ENCODE peak calls at places on chromosomes 1 and 21, in nine cellular contexts. One of them, this sample, is unnamed.

GRCh38 chr1:19328486-19328885 is 16.4 kb downstream of the SLC66A1 start:
- DNase-seq in fibroblast of lung: no peak
- DNase-seq in Peyer's patch: no peak
- DNase-seq in DND-41: no peak
- DNase-seq in heart left ventricle: no peak
- DNase-seq in IMR-90: no peak
- DNase-seq in CD8-positive, alpha-beta T cell: no peak
- DNase-seq in mesenchymal stem cell: no peak
- DNase-seq in colonic mucosa: no peak
- DNase-seq in this sample: no peak

GRCh38 chr21:29441651-29442050 is 142.9 kb downstream of the BACH1 start:
- DNase-seq in fibroblast of lung: peak; percentile 22
- DNase-seq in IMR-90: no peak
- DNase-seq in colonic mucosa: no peak
- DNase-seq in Peyer's patch: no peak
- DNase-seq in heart left ventricle: no peak
- DNase-seq in CD8-positive, alpha-beta T cell: no peak
- DNase-seq in mesenchymal stem cell: no peak
- DNase-seq in DND-41: no peak
- DNase-seq in this sample: no peak

GRCh38 chr1:29698033-29698432 is 461.7 kb downstream of the PTPRU start:
- DNase-seq in IMR-90: peak; percentile 59
- DNase-seq in mesenchymal stem cell: peak; percentile 60
- DNase-seq in DND-41: peak; percentile 7
- DNase-seq in CD8-positive, alpha-beta T cell: no peak
- DNase-seq in colonic mucosa: peak; percentile 23
- DNase-seq in Peyer's patch: no peak
- DNase-seq in heart left ventricle: no peak
- DNase-seq in fibroblast of lung: peak; percentile 75
- DNase-seq in this sample: peak; percentile 43

GRCh38 chr1:27576846-27577245 is 27.1 kb downstream of the AHDC1 start:
- DNase-seq in mesenchymal stem cell: peak; percentile 28
- DNase-seq in fibroblast of lung: no peak
- DNase-seq in DND-41: no peak
- DNase-seq in CD8-positive, alpha-beta T cell: no peak
- DNase-seq in IMR-90: no peak
- DNase-seq in Peyer's patch: no peak
- DNase-seq in colonic mucosa: no peak
- DNase-seq in heart left ventricle: no peak
- DNase-seq in this sample: no peak

GRCh38 chr1:228163776-228164534 is 1.6 kb upstream of the IBA57 start:
- DNase-seq in CD8-positive, alpha-beta T cell: no peak
- DNase-seq in mesenchymal stem cell: no peak
- DNase-seq in colonic mucosa: no peak
- DNase-seq in heart left ventricle: no peak
- DNase-seq in fibroblast of lung: no peak
- DNase-seq in DND-41: no peak
- DNase-seq in Peyer's patch: no peak
- DNase-seq in IMR-90: no peak
- DNase-seq in this sample: no peak

GRCh38 chr1:52159033-52159789 is 17.3 kb downstream of the ZFYVE9 start:
- DNase-seq in fibroblast of lung: peak; percentile 60
- DNase-seq in heart left ventricle: no peak
- DNase-seq in CD8-positive, alpha-beta T cell: no peak
- DNase-seq in colonic mucosa: no peak
- DNase-seq in Peyer's patch: no peak
- DNase-seq in IMR-90: peak; percentile 36
- DNase-seq in mesenchymal stem cell: no peak
- DNase-seq in DND-41: no peak
- DNase-seq in this sample: no peak

GRCh38 chr1:10152709-10153284 is 57.6 kb upstream of the KIF1B start:
- DNase-seq in colonic mucosa: peak; percentile 66
- DNase-seq in fibroblast of lung: peak; percentile 38
- DNase-seq in mesenchymal stem cell: peak; percentile 48
- DNase-seq in CD8-positive, alpha-beta T cell: no peak
- DNase-seq in IMR-90: peak; percentile 48
- DNase-seq in DND-41: peak; percentile 59
- DNase-seq in heart left ventricle: peak; percentile 34
- DNase-seq in Peyer's patch: no peak
- DNase-seq in this sample: peak; percentile 78

GRCh38 chr1:116852910-116853309 is 56.8 kb upstream of the PTGFRN start:
- DNase-seq in heart left ventricle: no peak
- DNase-seq in IMR-90: no peak
- DNase-seq in DND-41: no peak
- DNase-seq in colonic mucosa: no peak
- DNase-seq in CD8-positive, alpha-beta T cell: no peak
- DNase-seq in fibroblast of lung: peak; percentile 82
- DNase-seq in Peyer's patch: no peak
- DNase-seq in mesenchymal stem cell: peak; percentile 55
- DNase-seq in this sample: no peak

GRCh38 chr1:226441629-226442028 is 33.7 kb upstream of the PARP1 start:
- DNase-seq in heart left ventricle: no peak
- DNase-seq in colonic mucosa: no peak
- DNase-seq in mesenchymal stem cell: no peak
- DNase-seq in DND-41: no peak
- DNase-seq in Peyer's patch: no peak
- DNase-seq in IMR-90: no peak
- DNase-seq in CD8-positive, alpha-beta T cell: no peak
- DNase-seq in fibroblast of lung: no peak
- DNase-seq in this sample: no peak

GRCh38 chr21:14889080-14889805 is 175.6 kb downstream of the NRIP1 start:
- DNase-seq in Peyer's patch: no peak
- DNase-seq in CD8-positive, alpha-beta T cell: no peak
- DNase-seq in fibroblast of lung: peak; percentile 80
- DNase-seq in IMR-90: peak; percentile 71
- DNase-seq in mesenchymal stem cell: peak; percentile 54
- DNase-seq in heart left ventricle: no peak
- DNase-seq in DND-41: no peak
- DNase-seq in colonic mucosa: peak; percentile 44
- DNase-seq in this sample: no peak

GRCh38 chr1:37797750-37798345 is 4.2 kb downstream of the MANEAL start:
- DNase-seq in fibroblast of lung: peak; percentile 77
- DNase-seq in colonic mucosa: no peak
- DNase-seq in heart left ventricle: no peak
- DNase-seq in IMR-90: peak; percentile 74
- DNase-seq in CD8-positive, alpha-beta T cell: no peak
- DNase-seq in DND-41: no peak
- DNase-seq in Peyer's patch: no peak
- DNase-seq in mesenchymal stem cell: peak; percentile 54
- DNase-seq in this sample: no peak

GRCh38 chr1:210558302-210558701 is 229.6 kb downstream of the HHAT start:
- DNase-seq in CD8-positive, alpha-beta T cell: no peak
- DNase-seq in mesenchymal stem cell: peak; percentile 15
- DNase-seq in DND-41: no peak
- DNase-seq in IMR-90: peak; percentile 4
- DNase-seq in heart left ventricle: peak; percentile 38
- DNase-seq in fibroblast of lung: peak; percentile 51
- DNase-seq in Peyer's patch: no peak
- DNase-seq in colonic mucosa: no peak
- DNase-seq in this sample: no peak

GRCh38 chr1:193241132-193241827 is 54.9 kb upstream of the B3GALT2 start:
- DNase-seq in DND-41: no peak
- DNase-seq in CD8-positive, alpha-beta T cell: no peak
- DNase-seq in heart left ventricle: no peak
- DNase-seq in fibroblast of lung: no peak
- DNase-seq in IMR-90: no peak
- DNase-seq in Peyer's patch: no peak
- DNase-seq in mesenchymal stem cell: no peak
- DNase-seq in colonic mucosa: no peak
- DNase-seq in this sample: no peak

GRCh38 chr1:36161656-36162531 is 5.9 kb downstream of the MAP7D1 start:
- DNase-seq in CD8-positive, alpha-beta T cell: no peak
- DNase-seq in Peyer's patch: peak; percentile 77
- DNase-seq in DND-41: peak; percentile 48
- DNase-seq in fibroblast of lung: peak; percentile 64
- DNase-seq in mesenchymal stem cell: peak; percentile 57
- DNase-seq in colonic mucosa: no peak
- DNase-seq in heart left ventricle: no peak
- DNase-seq in IMR-90: no peak
- DNase-seq in this sample: peak; percentile 88

GRCh38 chr1:244444854-244445253 is 6.9 kb downstream of the ADSS2 start:
- DNase-seq in fibroblast of lung: peak; percentile 20
- DNase-seq in CD8-positive, alpha-beta T cell: no peak
- DNase-seq in DND-41: no peak
- DNase-seq in IMR-90: no peak
- DNase-seq in mesenchymal stem cell: peak; percentile 24
- DNase-seq in heart left ventricle: no peak
- DNase-seq in colonic mucosa: no peak
- DNase-seq in Peyer's patch: no peak
- DNase-seq in this sample: no peak

GRCh38 chr1:184947497-184948256 is 26.6 kb downstream of the NIBAN1 start:
- DNase-seq in IMR-90: no peak
- DNase-seq in mesenchymal stem cell: no peak
- DNase-seq in DND-41: no peak
- DNase-seq in CD8-positive, alpha-beta T cell: no peak
- DNase-seq in colonic mucosa: no peak
- DNase-seq in heart left ventricle: no peak
- DNase-seq in fibroblast of lung: no peak
- DNase-seq in Peyer's patch: no peak
- DNase-seq in this sample: no peak

GRCh38 chr1:48019714-48020315 is 22.6 kb upstream of the TRABD2B start:
- DNase-seq in heart left ventricle: peak; percentile 60
- DNase-seq in DND-41: no peak
- DNase-seq in Peyer's patch: no peak
- DNase-seq in fibroblast of lung: no peak
- DNase-seq in IMR-90: no peak
- DNase-seq in colonic mucosa: peak; percentile 26
- DNase-seq in CD8-positive, alpha-beta T cell: no peak
- DNase-seq in mesenchymal stem cell: no peak
- DNase-seq in this sample: no peak

GRCh38 chr1:209876091-209876800 is 48.5 kb downstream of the UTP25 start:
- DNase-seq in colonic mucosa: no peak
- DNase-seq in Peyer's patch: no peak
- DNase-seq in IMR-90: no peak
- DNase-seq in mesenchymal stem cell: no peak
- DNase-seq in CD8-positive, alpha-beta T cell: no peak
- DNase-seq in DND-41: no peak
- DNase-seq in fibroblast of lung: peak; percentile 49
- DNase-seq in heart left ventricle: no peak
- DNase-seq in this sample: no peak

GRCh38 chr1:80892452-80892995 is 908.2 kb upstream of the ADGRL2 start:
- DNase-seq in mesenchymal stem cell: peak; percentile 45
- DNase-seq in Peyer's patch: no peak
- DNase-seq in colonic mucosa: no peak
- DNase-seq in DND-41: no peak
- DNase-seq in heart left ventricle: no peak
- DNase-seq in CD8-positive, alpha-beta T cell: no peak
- DNase-seq in fibroblast of lung: no peak
- DNase-seq in IMR-90: peak; percentile 4
- DNase-seq in this sample: no peak

GRCh38 chr1:14020006-14020405 is 320.0 kb downstream of the PRDM2 start:
- DNase-seq in IMR-90: no peak
- DNase-seq in colonic mucosa: no peak
- DNase-seq in CD8-positive, alpha-beta T cell: no peak
- DNase-seq in heart left ventricle: no peak
- DNase-seq in mesenchymal stem cell: no peak
- DNase-seq in DND-41: no peak
- DNase-seq in Peyer's patch: no peak
- DNase-seq in fibroblast of lung: no peak
- DNase-seq in this sample: no peak

GRCh38 chr1:234093741-234094140 is 189.3 kb downstream of the SLC35F3 start:
- DNase-seq in IMR-90: no peak
- DNase-seq in DND-41: no peak
- DNase-seq in heart left ventricle: peak; percentile 25
- DNase-seq in Peyer's patch: no peak
- DNase-seq in CD8-positive, alpha-beta T cell: no peak
- DNase-seq in colonic mucosa: no peak
- DNase-seq in fibroblast of lung: peak; percentile 9
- DNase-seq in mesenchymal stem cell: no peak
- DNase-seq in this sample: no peak
- H3K27ac ChIP-seq in IMR-90: no peak overlapping the region
- H3K27ac ChIP-seq in DND-41: no peak overlapping the region
- H3K27ac ChIP-seq in heart left ventricle: no peak overlapping the region
- H3K27ac ChIP-seq in Peyer's patch: no peak overlapping the region
- H3K27ac ChIP-seq in CD8-positive, alpha-beta T cell: no peak overlapping the region
- H3K27ac ChIP-seq in colonic mucosa: no peak overlapping the region
- H3K27ac ChIP-seq in fibroblast of lung: no peak overlapping the region
- H3K27ac ChIP-seq in mesenchymal stem cell: no peak overlapping the region
- H3K27ac ChIP-seq in this sample: no peak overlapping the region

GRCh38 chr1:78383923-78384322 is 106.9 kb upstream of the PTGFR start:
- DNase-seq in DND-41: no peak
- DNase-seq in Peyer's patch: no peak
- DNase-seq in fibroblast of lung: no peak
- DNase-seq in colonic mucosa: no peak
- DNase-seq in mesenchymal stem cell: no peak
- DNase-seq in IMR-90: no peak
- DNase-seq in CD8-positive, alpha-beta T cell: no peak
- DNase-seq in heart left ventricle: no peak
- DNase-seq in this sample: no peak
- H3K27ac ChIP-seq in DND-41: no peak overlapping the region
- H3K27ac ChIP-seq in Peyer's patch: no peak overlapping the region
- H3K27ac ChIP-seq in fibroblast of lung: no peak overlapping the region
- H3K27ac ChIP-seq in colonic mucosa: no peak overlapping the region
- H3K27ac ChIP-seq in mesenchymal stem cell: no peak overlapping the region
- H3K27ac ChIP-seq in IMR-90: no peak overlapping the region
- H3K27ac ChIP-seq in CD8-positive, alpha-beta T cell: no peak overlapping the region
- H3K27ac ChIP-seq in heart left ventricle: no peak overlapping the region
- H3K27ac ChIP-seq in this sample: no peak overlapping the region

GRCh38 chr1:202586018-202586821 is 124.0 kb downstream of the SYT2 start:
- DNase-seq in fibroblast of lung: peak; percentile 61
- DNase-seq in IMR-90: peak; percentile 38
- DNase-seq in colonic mucosa: peak; percentile 28
- DNase-seq in mesenchymal stem cell: peak; percentile 68
- DNase-seq in DND-41: no peak
- DNase-seq in heart left ventricle: peak; percentile 33
- DNase-seq in CD8-positive, alpha-beta T cell: no peak
- DNase-seq in Peyer's patch: peak; percentile 33
- DNase-seq in this sample: peak; percentile 65
- H3K27ac ChIP-seq in fibroblast of lung: peak overlapping the region; percentile 43
- H3K27ac ChIP-seq in IMR-90: peak overlapping the region; percentile 75
- H3K27ac ChIP-seq in colonic mucosa: peak overlapping the region; percentile 22
- H3K27ac ChIP-seq in mesenchymal stem cell: peak overlapping the region; percentile 24
- H3K27ac ChIP-seq in DND-41: no peak overlapping the region
- H3K27ac ChIP-seq in heart left ventricle: peak overlapping the region; percentile 42
- H3K27ac ChIP-seq in CD8-positive, alpha-beta T cell: no peak overlapping the region
- H3K27ac ChIP-seq in Peyer's patch: peak overlapping the region; percentile 78
- H3K27ac ChIP-seq in this sample: no peak overlapping the region

GRCh38 chr1:230230948-230231738 is 164.1 kb downstream of the GALNT2 start:
- DNase-seq in heart left ventricle: no peak
- DNase-seq in IMR-90: no peak
- DNase-seq in DND-41: no peak
- DNase-seq in CD8-positive, alpha-beta T cell: no peak
- DNase-seq in mesenchymal stem cell: no peak
- DNase-seq in fibroblast of lung: no peak
- DNase-seq in colonic mucosa: peak; percentile 58
- DNase-seq in Peyer's patch: no peak
- DNase-seq in this sample: no peak
- H3K27ac ChIP-seq in heart left ventricle: peak overlapping the region; percentile 4
- H3K27ac ChIP-seq in IMR-90: no peak overlapping the region
- H3K27ac ChIP-seq in DND-41: no peak overlapping the region
- H3K27ac ChIP-seq in CD8-positive, alpha-beta T cell: no peak overlapping the region
- H3K27ac ChIP-seq in mesenchymal stem cell: no peak overlapping the region
- H3K27ac ChIP-seq in fibroblast of lung: no peak overlapping the region
- H3K27ac ChIP-seq in colonic mucosa: peak overlapping the region; percentile 72
- H3K27ac ChIP-seq in Peyer's patch: no peak overlapping the region
- H3K27ac ChIP-seq in this sample: no peak overlapping the region

GRCh38 chr1:46184920-46185658 is 8.8 kb upstream of the P3R3URF start:
- DNase-seq in IMR-90: no peak
- DNase-seq in colonic mucosa: peak; percentile 18
- DNase-seq in heart left ventricle: no peak
- DNase-seq in mesenchymal stem cell: no peak
- DNase-seq in Peyer's patch: no peak
- DNase-seq in CD8-positive, alpha-beta T cell: no peak
- DNase-seq in fibroblast of lung: no peak
- DNase-seq in DND-41: no peak
- DNase-seq in this sample: no peak
- H3K27ac ChIP-seq in IMR-90: no peak overlapping the region
- H3K27ac ChIP-seq in colonic mucosa: peak overlapping the region; percentile 22
- H3K27ac ChIP-seq in heart left ventricle: peak overlapping the region; percentile 8
- H3K27ac ChIP-seq in mesenchymal stem cell: no peak overlapping the region
- H3K27ac ChIP-seq in Peyer's patch: no peak overlapping the region
- H3K27ac ChIP-seq in CD8-positive, alpha-beta T cell: no peak overlapping the region
- H3K27ac ChIP-seq in fibroblast of lung: no peak overlapping the region
- H3K27ac ChIP-seq in DND-41: no peak overlapping the region
- H3K27ac ChIP-seq in this sample: no peak overlapping the region

This sample was measured in Karpas-422.